ENCODE peak calls at places on chromosomes 7 and 10, in ten cellular contexts. X, G, M, J, P, R, N, U, E and O are unnamed samples.

GRCh38 chr10:115827650-115828049 is 445.4 kb downstream of the GFRA1 start:
- DNase-seq in X (peak), G (no peak), M (peak), J (no peak), P (no peak), R (no peak), N (no peak), U (no peak), E (no peak), O (no peak)

GRCh38 chr7:128266891-128267839 is 26.1 kb downstream of the LEP start:
- DNase-seq in X (peak), G (no peak), M (peak), J (peak), P (peak), R (peak), N (peak), U (peak), E (no peak), O (no peak)

GRCh38 chr7:139192014-139192706 is 38.9 kb upstream of the UBN2 start:
- DNase-seq in X (peak), G (no peak), M (no peak), J (no peak), P (no peak), R (no peak), N (no peak), U (no peak), E (no peak), O (no peak)

GRCh38 chr7:123789200-123789784 is 40.5 kb upstream of the WASL start:
- DNase-seq in X (no peak), G (no peak), M (no peak), J (no peak), P (no peak), R (no peak), N (no peak), U (no peak), E (no peak), O (no peak)

GRCh38 chr10:3871424-3871996 is 86.5 kb upstream of the KLF6 start:
- DNase-seq in X (no peak), G (no peak), M (no peak), J (no peak), P (no peak), R (no peak), N (no peak), U (no peak), E (no peak), O (no peak)

GRCh38 chr7:142391191-142391992 is 133.5 kb upstream of the PRSS58 start:
- DNase-seq in X (peak), G (no peak), M (peak), J (peak), P (no peak), R (peak), N (no peak), U (no peak), E (no peak), O (peak)

GRCh38 chr10:57362811-57363210 is 904.9 kb downstream of the IPMK start:
- DNase-seq in X (no peak), G (no peak), M (no peak), J (no peak), P (no peak), R (no peak), N (no peak), U (no peak), E (no peak), O (no peak)

GRCh38 chr7:74480861-74481417 is 27.2 kb downstream of the GTF2IRD1 start:
- DNase-seq in X (peak), G (no peak), M (peak), J (no peak), P (no peak), R (peak), N (peak), U (no peak), E (peak), O (no peak)

GRCh38 chr7:193538-194256 is 1.3 kb downstream of the FAM20C start:
- DNase-seq in X (no peak), G (no peak), M (peak), J (no peak), P (peak), R (peak), N (no peak), U (no peak), E (peak), O (no peak)

GRCh38 chr7:36132025-36132424 is 21.0 kb upstream of the EEPD1 start:
- DNase-seq in X (no peak), G (no peak), M (no peak), J (no peak), P (no peak), R (no peak), N (no peak), U (no peak), E (no peak), O (no peak)
- TF ChIP-seq CTCF in X (no peak), G (no peak), M (no peak), J (no peak), P (no peak), R (no peak), N (no peak), U (no peak), E (no peak), O (no peak)

GRCh38 chr10:78605800-78606350 is 462.9 kb upstream of the ZMIZ1 start:
- DNase-seq in X (no peak), G (no peak), M (no peak), J (no peak), P (no peak), R (no peak), N (no peak), U (no peak), E (no peak), O (no peak)
- TF ChIP-seq CTCF in X (no peak), G (no peak), M (no peak), J (no peak), P (peak), R (no peak), N (no peak), U (no peak), E (no peak), O (no peak)

GRCh38 chr7:2432910-2433712 is 29.7 kb downstream of the CHST12 start:
- DNase-seq in X (no peak), G (no peak), M (no peak), J (no peak), P (no peak), R (no peak), N (no peak), U (no peak), E (no peak), O (no peak)
- TF ChIP-seq CTCF in X (no peak), G (no peak), M (no peak), J (no peak), P (no peak), R (no peak), N (no peak), U (no peak), E (no peak), O (no peak)

GRCh38 chr7:70694357-70694908 is 437.5 kb upstream of the GALNT17 start:
- DNase-seq in X (peak), G (peak), M (peak), J (no peak), P (peak), R (peak), N (peak), U (no peak), E (no peak), O (peak)

GRCh38 chr7:70695804-70696104 is 436.2 kb upstream of the GALNT17 start:
- DNase-seq in X (no peak), G (peak), M (peak), J (no peak), P (peak), R (no peak), N (no peak), U (no peak), E (no peak), O (no peak)

GRCh38 chr7:70694909-70695803 is 436.8 kb upstream of the GALNT17 start:
- DNase-seq in X (peak), G (peak), M (peak), J (peak), P (peak), R (peak), N (peak), U (no peak), E (no peak), O (peak)

GRCh38 chr7:70693300-70693689 is 438.6 kb upstream of the GALNT17 start:
- DNase-seq in X (no peak), G (no peak), M (peak), J (no peak), P (peak), R (no peak), N (peak), U (no peak), E (no peak), O (no peak)

GRCh38 chr7:70693690-70694356 is 438.1 kb upstream of the GALNT17 start:
- DNase-seq in X (peak), G (peak), M (peak), J (peak), P (peak), R (peak), N (peak), U (peak), E (no peak), O (peak)
- TF ChIP-seq CTCF in X (no peak), G (no peak), M (peak), J (no peak), P (peak), R (no peak), N (peak), U (peak), E (no peak), O (no peak)

GRCh38 chr10:58957517-58957916 is 218.9 kb upstream of the PHYHIPL start:
- DNase-seq in X (no peak), G (no peak), M (no peak), J (no peak), P (no peak), R (no peak), N (no peak), U (no peak), E (no peak), O (no peak)

GRCh38 chr10:58965855-58966254 is 210.6 kb upstream of the PHYHIPL start:
- DNase-seq in X (no peak), G (no peak), M (no peak), J (no peak), P (no peak), R (no peak), N (no peak), U (no peak), E (no peak), O (no peak)

GRCh38 chr10:58967551-58968418 is 208.7 kb upstream of the PHYHIPL start:
- DNase-seq in X (no peak), G (peak), M (no peak), J (peak), P (peak), R (no peak), N (no peak), U (no peak), E (no peak), O (peak)

GRCh38 chr10:58963723-58964124 is 212.7 kb upstream of the PHYHIPL start:
- DNase-seq in X (no peak), G (no peak), M (no peak), J (peak), P (no peak), R (no peak), N (no peak), U (no peak), E (no peak), O (no peak)

GRCh38 chr10:58963101-58963534 is 213.3 kb upstream of the PHYHIPL start:
- DNase-seq in X (no peak), G (no peak), M (no peak), J (peak), P (no peak), R (no peak), N (no peak), U (no peak), E (no peak), O (no peak)
- TF ChIP-seq CTCF in X (peak), G (no peak), M (no peak), J (peak), P (peak), R (peak), N (no peak), U (no peak), E (no peak), O (no peak)

DNA sequence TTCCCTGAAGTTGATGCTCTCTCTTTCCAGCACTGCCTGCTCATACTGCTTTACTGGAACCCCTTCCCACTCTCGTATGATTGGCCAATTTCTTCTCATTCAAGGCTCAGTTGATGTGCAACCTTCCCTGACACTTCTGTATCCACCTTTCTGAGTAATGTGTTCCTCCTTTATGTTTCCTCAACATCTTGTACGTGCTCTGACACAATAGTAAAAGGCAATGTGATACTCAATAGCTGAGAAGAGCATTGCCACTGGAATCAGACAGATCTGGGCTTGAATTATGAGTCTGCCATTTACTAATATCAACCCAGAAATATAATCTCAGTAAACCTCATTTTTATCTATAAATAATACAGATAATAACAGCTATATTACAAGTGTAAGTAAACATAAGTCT is 34.7 kb downstream of the ARL4A start:
- DNase-seq in X (no peak), G (no peak), M (no peak), J (no peak), P (no peak), R (no peak), N (no peak), U (no peak), E (no peak), O (no peak)
- TF ChIP-seq CTCF in X (no peak), G (no peak), M (no peak), J (no peak), P (no peak), R (no peak), N (no peak), U (no peak), E (no peak), O (no peak)

GRCh38 chr10:13298748-13299436 is 972 bp downstream of the PHYH start:
- DNase-seq in X (no peak), G (peak), M (no peak), J (no peak), P (no peak), R (no peak), N (no peak), U (no peak), E (no peak), O (no peak)
- TF ChIP-seq CTCF in X (no peak), G (no peak), M (no peak), J (no peak), P (no peak), R (no peak), N (no peak), U (no peak), E (no peak), O (no peak)

GRCh38 chr7:30702200-30702599 is 19.9 kb upstream of the CRHR2 start:
- DNase-seq in X (no peak), G (no peak), M (no peak), J (no peak), P (no peak), R (no peak), N (no peak), U (no peak), E (no peak), O (no peak)
- TF ChIP-seq CTCF in X (no peak), G (no peak), M (no peak), J (peak), P (no peak), R (no peak), N (no peak), U (no peak), E (peak), O (no peak)